ENCODE peak calls at places on chromosomes 6 and 20, in four cellular contexts. One of them, this sample, is unnamed.

GRCh38 chr20:57310821-57311514 is 18.6 kb upstream of the SPO11 start:
- DNase-seq in adipocyte: no peak
- DNase-seq in NAMALWA: no peak
- DNase-seq in coronary artery: peak
- DNase-seq in this sample: no peak

GRCh38 chr20:63183422-63184146 is 32.3 kb downstream of the YTHDF1 start:
- DNase-seq in adipocyte: peak
- DNase-seq in coronary artery: no peak
- DNase-seq in NAMALWA: peak
- DNase-seq in this sample: peak

GRCh38 chr20:41654884-41655283 is 36.7 kb upstream of the CHD6 start:
- DNase-seq in adipocyte: peak
- DNase-seq in coronary artery: no peak
- DNase-seq in NAMALWA: peak
- DNase-seq in this sample: no peak

GRCh38 chr20:38303908-38304379 is at the start of gene BPI:
- DNase-seq in coronary artery: no peak
- DNase-seq in adipocyte: no peak
- DNase-seq in NAMALWA: no peak
- DNase-seq in this sample: no peak

GRCh38 chr6:107642348-107643347 is 152.7 kb downstream of the SOBP start:
- DNase-seq in adipocyte: no peak
- DNase-seq in coronary artery: no peak
- DNase-seq in NAMALWA: peak
- DNase-seq in this sample: no peak

GRCh38 chr6:138662474-138662873 is 111.1 kb upstream of the CCDC28A start:
- DNase-seq in NAMALWA: no peak
- DNase-seq in coronary artery: no peak
- DNase-seq in adipocyte: peak
- DNase-seq in this sample: no peak

GRCh38 chr6:106448000-106448426 is 87.5 kb downstream of the CRYBG1 start:
- DNase-seq in NAMALWA: peak
- DNase-seq in adipocyte: no peak
- DNase-seq in coronary artery: no peak
- DNase-seq in this sample: peak

GRCh38 chr6:35049885-35050284 is 91.3 kb downstream of the TCP11 start:
- DNase-seq in coronary artery: no peak
- DNase-seq in NAMALWA: no peak
- DNase-seq in adipocyte: peak
- DNase-seq in this sample: no peak

GRCh38 chr6:133856911-133857310 is 32.0 kb upstream of the TCF21 start:
- DNase-seq in NAMALWA: no peak
- DNase-seq in adipocyte: no peak
- DNase-seq in coronary artery: no peak
- DNase-seq in this sample: no peak

GRCh38 chr6:6583836-6584235 is 4.7 kb upstream of the LY86 start:
- DNase-seq in NAMALWA: peak
- DNase-seq in coronary artery: no peak
- DNase-seq in adipocyte: no peak
- DNase-seq in this sample: no peak

GRCh38 chr6:145017516-145017915 is 717.8 kb downstream of the EPM2A start:
- DNase-seq in adipocyte: no peak
- DNase-seq in NAMALWA: no peak
- DNase-seq in coronary artery: no peak
- DNase-seq in this sample: no peak

This sample was measured in GM19239.